ENCODE peak calls at places on chromosomes 13 and 19, in five cellular contexts. V is hepatocyte, D is HepG2, B is pancreas, T is fibroblast of lung. G is an unnamed sample.

GRCh38 chr19:47209323-47210179 is 21.4 kb downstream of the BBC3 start:
- DNase-seq in V (no peak), D (no peak), B (no peak), T (peak), G (no peak)

GRCh38 chr19:47229674-47230121 is 1.3 kb downstream of the BBC3 start:
- DNase-seq in V (peak), D (no peak), B (no peak), T (peak), G (no peak)

GRCh38 chr13:38685974-38686571 is 804 bp upstream of the FREM2 start:
- DNase-seq in V (peak), D (no peak), B (peak), T (peak), G (peak)

GRCh38 chr19:46416077-46416709 is 2.8 kb upstream of the CCDC8 start:
- DNase-seq in V (peak), D (peak), B (peak), T (peak), G (peak)

GRCh38 chr19:47074621-47075020 is 26.2 kb upstream of the TMEM160 start:
- DNase-seq in V (no peak), D (no peak), B (no peak), T (no peak), G (no peak)

GRCh38 chr13:29901714-29902631 is 51.6 kb upstream of the UBL3 start:
- DNase-seq in V (peak), D (no peak), B (peak), T (peak), G (peak)

GRCh38 chr19:45526143-45526542 is 18.9 kb downstream of the VASP start:
- DNase-seq in V (peak), D (peak), B (peak), T (peak), G (peak)

GRCh38 chr13:21613791-21614190 is 9.8 kb upstream of the MICU2 start:
- DNase-seq in V (no peak), D (no peak), B (no peak), T (no peak), G (no peak)

GRCh38 chr13:39603424-39603947 is 493 bp upstream of the LHFPL6 start:
- DNase-seq in V (peak), D (no peak), B (no peak), T (peak), G (peak)

GRCh38 chr19:1221141-1221903 is 15.7 kb downstream of the STK11 start:
- DNase-seq in V (peak), D (peak), B (no peak), T (peak), G (no peak)

GRCh38 chr19:1789282-1790020 is 22.6 kb downstream of the ATP8B3 start:
- DNase-seq in V (no peak), D (no peak), B (no peak), T (no peak), G (no peak)

GRCh38 chr13:111409413-111409812 is 89.0 kb downstream of the TEX29 start:
- DNase-seq in V (no peak), D (no peak), B (no peak), T (no peak), G (no peak)

GRCh38 chr19:29629836-29630534 is 23.9 kb downstream of the POP4 start:
- DNase-seq in V (no peak), D (no peak), B (no peak), T (no peak), G (no peak)

GRCh38 chr19:40219721-40220276 is 1.6 kb upstream of the TTC9B start:
- DNase-seq in V (peak), D (no peak), B (no peak), T (peak), G (peak)

GRCh38 chr13:100529666-100530065 is 58.9 kb downstream of the GGACT start:
- DNase-seq in V (no peak), D (no peak), B (no peak), T (no peak), G (no peak)

GRCh38 chr19:28429356-28429755 is 783.6 kb downstream of the UQCRFS1 start:
- DNase-seq in V (no peak), D (no peak), B (no peak), T (no peak), G (no peak)

GRCh38 chr19:43432866-43433673 is 18.4 kb downstream of the TEX101 start:
- DNase-seq in V (peak), D (peak), B (peak), T (peak), G (peak)

GRCh38 chr13:113342820-113343691 is 20.9 kb downstream of the GRTP1 start:
- DNase-seq in V (no peak), D (no peak), B (no peak), T (no peak), G (no peak)

GRCh38 chr13:51348069-51348967 is 8.8 kb downstream of the SERPINE3 start:
- DNase-seq in V (no peak), D (no peak), B (no peak), T (no peak), G (no peak)

GRCh38 chr19:43462383-43462782 is 3.0 kb downstream of the LYPD3 start:
- DNase-seq in V (no peak), D (no peak), B (no peak), T (no peak), G (no peak)

GRCh38 chr19:19267305-19267704 is 5.8 kb downstream of the TM6SF2 start:
- DNase-seq in V (no peak), D (no peak), B (no peak), T (no peak), G (no peak)

GRCh38 chr13:81058211-81058915 is 717.4 kb upstream of the SPRY2 start:
- DNase-seq in V (no peak), D (no peak), B (no peak), T (no peak), G (peak)

GRCh38 chr13:47917022-47917574 is 84.0 kb downstream of the SUCLA2 start:
- DNase-seq in V (no peak), D (no peak), B (no peak), T (no peak), G (no peak)

GRCh38 chr19:1668339-1669123 is 16.1 kb upstream of the TCF3 start:
- DNase-seq in V (peak), D (no peak), B (no peak), T (peak), G (no peak)

GRCh38 chr13:40637644-40638043 is 28.8 kb downstream of the FOXO1 start:
- DNase-seq in V (peak), D (no peak), B (no peak), T (no peak), G (no peak)

GRCh38 chr19:4555657-4556561 is 3.6 kb downstream of the SEMA6B start:
- DNase-seq in V (peak), D (no peak), B (no peak), T (no peak), G (no peak)

GRCh38 chr19:4559569-4559968 is at the start of gene SEMA6B:
- DNase-seq in V (peak), D (no peak), B (no peak), T (no peak), G (no peak)

GRCh38 chr19:4556574-4557185 is 2.8 kb downstream of the SEMA6B start:
- DNase-seq in V (peak), D (no peak), B (no peak), T (no peak), G (peak)

GRCh38 chr19:4557971-4558941 is 1.2 kb downstream of the SEMA6B start:
- DNase-seq in V (peak), D (no peak), B (no peak), T (no peak), G (no peak)

GRCh38 chr19:4557186-4557970 is 2.1 kb downstream of the SEMA6B start:
- DNase-seq in V (peak), D (no peak), B (no peak), T (no peak), G (no peak)
- TF ChIP-seq CTCF in V (no peak), D (peak), B (no peak), T (no peak), G (peak)

DNA sequence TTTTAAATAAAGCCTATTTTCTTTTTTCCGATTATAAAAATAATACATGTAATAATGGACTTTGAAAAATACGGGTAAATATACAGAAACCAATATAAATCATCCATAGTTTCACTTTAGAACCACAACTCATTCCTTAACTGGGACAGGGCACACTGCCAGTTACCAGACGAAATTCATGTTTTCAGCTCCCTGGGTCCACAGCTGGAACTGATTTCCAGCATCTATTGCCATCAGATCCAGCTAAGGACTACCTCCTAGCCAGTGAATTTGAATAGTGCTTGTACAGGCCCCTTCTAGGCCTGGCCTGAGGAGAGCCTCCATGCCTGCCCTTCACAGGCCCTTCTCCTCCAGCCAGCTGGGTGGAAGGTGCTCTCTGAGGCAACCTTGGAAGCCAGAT is 30.1 kb upstream of the ATP12A start:
- DNase-seq in V (no peak), D (no peak), B (no peak), T (peak), G (no peak)
- H3K4me3 ChIP-seq in V (no peak), D (no peak), B (no peak), T (no peak), G (no peak)

GRCh38 chr13:43908156-43909126 is 28.7 kb downstream of the LACC1 start:
- DNase-seq in V (peak), D (peak), B (no peak), T (peak), G (peak)
- TF ChIP-seq CTCF in V (peak), D (peak), B (peak), T (peak), G (peak)

GRCh38 chr19:34094960-34095359 is 77.3 kb upstream of the LSM14A start:
- DNase-seq in V (no peak), D (no peak), B (no peak), T (no peak), G (no peak)

DNA sequence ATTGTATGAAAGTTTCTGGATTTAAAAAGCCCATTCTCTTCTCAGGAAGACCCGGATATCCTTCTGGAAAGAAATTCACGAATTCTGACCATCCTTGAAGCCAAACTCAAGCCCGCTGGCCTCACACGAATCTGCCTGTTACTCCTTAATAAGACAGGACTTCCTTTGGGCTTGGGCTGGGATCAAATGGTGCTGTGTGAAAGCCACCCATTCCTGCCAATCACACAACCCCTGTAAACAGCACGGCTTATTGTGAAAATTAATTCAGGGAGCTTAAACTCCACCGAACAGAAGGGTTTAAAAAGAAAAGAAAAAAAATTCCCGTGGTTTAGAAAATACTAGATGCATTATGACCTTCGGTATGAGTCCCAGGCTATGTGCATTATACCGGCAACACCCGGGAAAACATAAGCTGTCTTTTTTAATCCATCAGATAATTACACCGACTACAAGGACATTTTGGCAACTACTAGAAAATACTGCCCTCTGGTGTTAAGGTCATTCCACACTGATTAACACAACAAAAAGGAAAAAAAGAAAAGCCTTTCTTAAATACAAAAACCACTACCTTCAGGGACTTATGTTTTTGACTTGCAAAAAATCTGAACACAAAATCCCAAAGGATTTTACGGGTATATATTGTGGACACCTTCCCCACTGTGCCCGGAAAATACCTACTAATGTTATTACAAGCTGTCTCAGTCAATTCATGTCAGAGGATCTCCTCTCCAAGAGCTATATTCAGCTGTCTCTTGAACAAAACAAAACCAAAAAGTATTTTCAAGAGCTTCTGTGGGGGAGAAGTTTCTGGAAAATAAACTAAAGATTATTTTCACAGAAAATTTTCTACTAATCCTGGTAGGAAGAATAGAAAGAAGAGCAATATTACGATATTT is 76.0 kb upstream of the LSM14A start:
- DNase-seq in V (peak), D (peak), B (no peak), T (peak), G (peak)
- H3K4me3 ChIP-seq in V (no peak), D (no peak), B (no peak), T (no peak), G (no peak)

GRCh38 chr13:60312851-60313505 is 84.0 kb upstream of the TDRD3 start:
- DNase-seq in V (no peak), D (no peak), B (no peak), T (no peak), G (no peak)
- TF ChIP-seq CTCF in V (no peak), D (no peak), B (no peak), T (no peak), G (no peak)

GRCh38 chr19:12485571-12485970 is 955 bp upstream of the ZNF709 start:
- DNase-seq in V (no peak), D (peak), B (no peak), T (no peak), G (no peak)
- H3K4me3 ChIP-seq in V (no peak), D (peak), B (no peak), T (no peak), G (no peak)

DNA sequence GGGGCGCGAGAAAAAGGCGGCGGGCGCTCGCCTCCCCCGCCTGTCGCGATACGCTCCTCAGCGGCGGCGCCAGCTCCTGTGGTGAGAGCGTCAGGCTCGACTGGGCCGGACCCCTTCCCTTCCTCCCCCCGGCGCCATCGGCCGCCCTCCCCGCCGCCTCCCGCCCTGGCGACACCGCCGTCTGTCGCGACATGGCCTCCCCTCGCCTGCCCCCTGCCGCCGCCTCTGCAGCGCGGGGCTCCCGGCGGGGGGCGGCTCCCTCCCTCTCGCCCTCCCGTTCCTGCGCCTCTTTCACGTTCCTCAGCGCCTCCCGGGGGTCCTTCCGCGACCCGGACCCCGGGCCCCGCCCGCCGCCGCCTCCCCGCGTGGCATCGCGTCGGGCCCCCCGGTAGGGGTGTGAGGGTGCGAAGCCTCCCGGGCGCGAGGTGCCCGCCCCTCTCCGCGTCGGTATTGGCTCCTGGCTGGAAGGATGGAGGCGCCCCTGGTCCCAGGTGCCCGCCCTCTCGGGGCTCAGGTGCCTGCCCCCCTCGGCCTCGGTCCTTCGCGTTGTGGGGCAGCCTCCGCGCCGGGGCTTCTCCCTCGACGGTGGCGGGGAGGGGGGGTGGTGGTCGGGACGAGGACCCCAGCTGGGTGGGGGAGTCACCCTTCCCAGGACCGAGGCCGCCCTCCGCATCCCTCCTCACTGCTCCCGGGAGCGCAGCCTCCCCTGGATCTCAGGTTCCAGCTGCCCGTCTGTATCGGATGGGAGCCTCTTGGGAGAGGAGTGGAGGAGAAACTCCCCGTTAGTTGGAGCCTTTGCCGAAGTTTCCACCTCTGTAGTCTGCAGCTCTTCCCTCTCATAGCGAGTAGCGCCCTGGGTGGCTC is 583 bp downstream of the CNOT3 start:
- DNase-seq in V (peak), D (no peak), B (no peak), T (no peak), G (no peak)
- TF ChIP-seq CTCF in V (peak), D (no peak), B (no peak), T (no peak), G (no peak)

GRCh38 chr13:27854606-27855005 is 62.3 kb downstream of the GSX1 start:
- DNase-seq in V (no peak), D (no peak), B (no peak), T (no peak), G (no peak)

GRCh38 chr13:27853345-27853744 is 61.1 kb downstream of the GSX1 start:
- DNase-seq in V (no peak), D (no peak), B (no peak), T (no peak), G (no peak)

GRCh38 chr13:27852491-27852890 is 60.2 kb downstream of the GSX1 start:
- DNase-seq in V (no peak), D (no peak), B (no peak), T (no peak), G (no peak)

GRCh38 chr13:27855381-27855780 is 63.1 kb downstream of the GSX1 start:
- DNase-seq in V (no peak), D (no peak), B (no peak), T (no peak), G (no peak)

GRCh38 chr13:27853871-27854270 is 61.6 kb downstream of the GSX1 start:
- DNase-seq in V (no peak), D (no peak), B (no peak), T (no peak), G (no peak)
- H3K4me3 ChIP-seq in V (no peak), D (no peak), B (no peak), T (no peak), G (no peak)

DNA sequence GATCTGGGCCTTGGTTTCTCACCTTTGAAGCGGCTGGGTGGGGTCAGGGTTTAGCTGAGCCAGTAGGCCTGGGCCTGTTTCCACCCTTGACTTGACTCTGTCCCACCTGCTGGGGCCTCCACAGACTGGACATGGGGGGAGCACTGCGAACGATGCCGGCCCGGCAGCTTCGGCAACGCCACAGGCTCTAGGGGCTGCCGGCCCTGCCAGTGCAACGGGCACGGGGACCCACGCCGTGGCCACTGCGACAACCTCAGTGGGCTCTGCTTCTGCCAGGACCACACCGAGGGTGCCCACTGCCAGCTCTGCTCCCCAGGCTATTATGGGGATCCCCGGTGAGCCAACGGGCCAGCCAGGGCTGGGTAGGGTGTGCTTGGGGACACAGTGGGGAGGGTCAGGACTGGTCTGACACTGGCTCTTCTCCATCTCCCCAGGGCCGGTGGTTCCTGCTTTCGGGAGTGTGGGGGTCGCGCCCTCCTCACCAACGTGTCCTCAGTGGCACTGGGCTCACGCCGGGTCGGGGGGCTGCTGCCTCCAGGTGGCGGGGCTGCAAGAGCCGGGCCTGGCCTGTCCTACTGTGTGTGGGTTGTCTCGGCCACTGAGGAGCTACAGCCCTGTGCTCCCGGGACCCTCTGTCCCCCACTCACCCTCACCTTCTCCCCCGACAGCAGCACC is 28.0 kb downstream of the MEGF8 start:
- DNase-seq in V (no peak), D (no peak), B (no peak), T (no peak), G (no peak)
- TF ChIP-seq CTCF in V (no peak), D (no peak), B (no peak), T (no peak), G (no peak)

G was measured in epithelial cell of esophagus.